ENCODE peak calls at places on chromosomes 6 and 20, in five cellular contexts. J, E, U, N and D are unnamed samples.

GRCh38 chr6:72035483-72035882 is 149.1 kb downstream of the RIMS1 start:
- ATAC-seq in J (no peak), E (no peak), U (no peak), N (no peak), D (no peak)

GRCh38 chr6:139588076-139588639 is 213.7 kb upstream of the CITED2 start:
- ATAC-seq in J (no peak), E (peak), U (no peak), N (peak), D (no peak)

GRCh38 chr6:44416103-44416502 is 28.6 kb downstream of the CDC5L start:
- ATAC-seq in J (no peak), E (peak), U (peak), N (peak), D (no peak)

GRCh38 chr20:11117808-11118528 is 444.2 kb upstream of the JAG1 start:
- ATAC-seq in J (no peak), E (no peak), U (no peak), N (no peak), D (no peak)

GRCh38 chr6:18883851-18884250 is 496.7 kb downstream of the RNF144B start:
- ATAC-seq in J (no peak), E (no peak), U (no peak), N (no peak), D (no peak)

GRCh38 chr20:48523191-48523757 is 304.5 kb downstream of the PREX1 start:
- ATAC-seq in J (no peak), E (peak), U (no peak), N (peak), D (no peak)

GRCh38 chr6:27139753-27140522 is 107.6 kb upstream of the PRSS16 start:
- ATAC-seq in J (no peak), E (peak), U (peak), N (no peak), D (peak)

GRCh38 chr20:41734506-41734945 is 116.3 kb upstream of the CHD6 start:
- ATAC-seq in J (no peak), E (peak), U (peak), N (peak), D (no peak)

GRCh38 chr6:45979311-45979710 is 36.3 kb downstream of the CLIC5 start:
- ATAC-seq in J (no peak), E (peak), U (no peak), N (no peak), D (no peak)

GRCh38 chr6:111356551-111356950 is 126.5 kb downstream of the REV3L start:
- ATAC-seq in J (no peak), E (no peak), U (no peak), N (no peak), D (no peak)

GRCh38 chr6:12507641-12508040 is 208.9 kb upstream of the PHACTR1 start:
- ATAC-seq in J (no peak), E (no peak), U (no peak), N (no peak), D (no peak)

GRCh38 chr6:138339024-138339423 is 38.7 kb upstream of the SMIM28 start:
- ATAC-seq in J (no peak), E (no peak), U (no peak), N (no peak), D (no peak)

GRCh38 chr6:140043762-140044378 is 669.4 kb upstream of the CITED2 start:
- ATAC-seq in J (no peak), E (peak), U (peak), N (no peak), D (no peak)

GRCh38 chr6:142915129-142915697 is 29.8 kb downstream of the HIVEP2 start:
- ATAC-seq in J (no peak), E (no peak), U (no peak), N (no peak), D (no peak)

GRCh38 chr6:30101423-30101938 is 11.4 kb downstream of the TRIM31 start:
- ATAC-seq in J (no peak), E (peak), U (peak), N (peak), D (peak)

GRCh38 chr20:51424270-51425041 is 118.1 kb downstream of the NFATC2 start:
- ATAC-seq in J (peak), E (no peak), U (peak), N (no peak), D (no peak)